ENCODE peak calls at places on chromosomes 12 and 14, in six cellular contexts. One of them, this sample, is unnamed. For H3K27me3, the result is how much of the 10 kb centered on the place peaks cover.

GRCh38 chr14:99175331-99176155 is 96.5 kb downstream of the BCL11B start:
- DNase-seq in SK-N-SH: no peak
- DNase-seq in lower lobe of right lung: no peak
- DNase-seq in heart left ventricle: no peak
- DNase-seq in uterus: no peak
- DNase-seq in MM.1S: no peak
- DNase-seq in this sample: peak

GRCh38 chr12:117002040-117002832 is 91.5 kb downstream of the FBXW8 start:
- DNase-seq in MM.1S: no peak
- DNase-seq in heart left ventricle: no peak
- DNase-seq in SK-N-SH: no peak
- DNase-seq in lower lobe of right lung: no peak
- DNase-seq in uterus: no peak
- DNase-seq in this sample: no peak

GRCh38 chr14:89508863-89509262 is 91.8 kb upstream of the FOXN3 start:
- DNase-seq in heart left ventricle: no peak
- DNase-seq in MM.1S: no peak
- DNase-seq in SK-N-SH: no peak
- DNase-seq in uterus: no peak
- DNase-seq in lower lobe of right lung: no peak
- DNase-seq in this sample: no peak

GRCh38 chr14:100077441-100077840 is 12.2 kb downstream of the EVL start:
- DNase-seq in heart left ventricle: no peak
- DNase-seq in uterus: no peak
- DNase-seq in SK-N-SH: no peak
- DNase-seq in MM.1S: no peak
- DNase-seq in lower lobe of right lung: no peak
- DNase-seq in this sample: no peak

GRCh38 chr12:25058619-25059018 is 109.7 kb upstream of the BCAT1 start:
- DNase-seq in heart left ventricle: no peak
- DNase-seq in MM.1S: no peak
- DNase-seq in SK-N-SH: no peak
- DNase-seq in uterus: no peak
- DNase-seq in lower lobe of right lung: no peak
- DNase-seq in this sample: no peak

GRCh38 chr12:99390707-99391106 is 256.8 kb upstream of the GARIN6 start:
- DNase-seq in heart left ventricle: no peak
- DNase-seq in SK-N-SH: peak
- DNase-seq in lower lobe of right lung: no peak
- DNase-seq in uterus: no peak
- DNase-seq in MM.1S: no peak
- DNase-seq in this sample: peak

GRCh38 chr14:79530555-79530954 is 680.7 kb downstream of the DIO2 start:
- DNase-seq in heart left ventricle: no peak
- DNase-seq in MM.1S: no peak
- DNase-seq in SK-N-SH: no peak
- DNase-seq in uterus: no peak
- DNase-seq in lower lobe of right lung: no peak
- DNase-seq in this sample: no peak

GRCh38 chr12:46702581-46703344 is 123.0 kb downstream of the SLC38A4 start:
- DNase-seq in SK-N-SH: no peak
- DNase-seq in heart left ventricle: no peak
- DNase-seq in lower lobe of right lung: no peak
- DNase-seq in MM.1S: no peak
- DNase-seq in uterus: peak
- DNase-seq in this sample: no peak

GRCh38 chr14:34270361-34270760 is 191.7 kb downstream of the SPTSSA start:
- DNase-seq in uterus: peak
- DNase-seq in heart left ventricle: no peak
- DNase-seq in MM.1S: no peak
- DNase-seq in SK-N-SH: no peak
- DNase-seq in lower lobe of right lung: no peak
- DNase-seq in this sample: no peak

GRCh38 chr12:466039-466438 is 6.3 kb downstream of the B4GALNT3 start:
- DNase-seq in SK-N-SH: no peak
- DNase-seq in heart left ventricle: no peak
- DNase-seq in lower lobe of right lung: no peak
- DNase-seq in MM.1S: no peak
- DNase-seq in uterus: no peak
- DNase-seq in this sample: no peak

GRCh38 chr12:93550748-93551611 is 21.5 kb upstream of the SOCS2 start:
- DNase-seq in MM.1S: no peak
- DNase-seq in SK-N-SH: no peak
- DNase-seq in lower lobe of right lung: no peak
- DNase-seq in heart left ventricle: no peak
- DNase-seq in uterus: no peak
- DNase-seq in this sample: no peak

GRCh38 chr14:89675590-89675989 is 258.6 kb upstream of the FOXN3 start:
- DNase-seq in heart left ventricle: no peak
- DNase-seq in SK-N-SH: no peak
- DNase-seq in MM.1S: no peak
- DNase-seq in lower lobe of right lung: no peak
- DNase-seq in uterus: no peak
- DNase-seq in this sample: no peak

GRCh38 chr14:76267322-76268012 is 108.5 kb upstream of the ESRRB start:
- DNase-seq in uterus: peak
- DNase-seq in heart left ventricle: peak
- DNase-seq in SK-N-SH: peak
- DNase-seq in MM.1S: no peak
- DNase-seq in lower lobe of right lung: peak
- DNase-seq in this sample: peak

GRCh38 chr12:108772247-108772646 is 40.9 kb upstream of the CORO1C start:
- DNase-seq in heart left ventricle: no peak
- DNase-seq in uterus: no peak
- DNase-seq in MM.1S: peak
- DNase-seq in lower lobe of right lung: no peak
- DNase-seq in SK-N-SH: no peak
- DNase-seq in this sample: peak

GRCh38 chr12:44626883-44627282 is 249.2 kb downstream of the NELL2 start:
- DNase-seq in MM.1S: no peak
- DNase-seq in heart left ventricle: no peak
- DNase-seq in lower lobe of right lung: no peak
- DNase-seq in SK-N-SH: no peak
- DNase-seq in uterus: no peak
- DNase-seq in this sample: no peak

GRCh38 chr14:90903101-90903500 is 86.9 kb upstream of the TTC7B start:
- DNase-seq in lower lobe of right lung: no peak
- DNase-seq in uterus: peak
- DNase-seq in heart left ventricle: peak
- DNase-seq in SK-N-SH: peak
- DNase-seq in MM.1S: peak
- DNase-seq in this sample: peak

GRCh38 chr14:100810435-100810834 is 15.5 kb upstream of the MEG3 start:
- DNase-seq in uterus: no peak
- DNase-seq in MM.1S: no peak
- DNase-seq in heart left ventricle: no peak
- DNase-seq in SK-N-SH: no peak
- DNase-seq in lower lobe of right lung: no peak
- DNase-seq in this sample: no peak

GRCh38 chr12:58388261-58388660 is 446.9 kb downstream of the ATP23 start:
- DNase-seq in uterus: no peak
- DNase-seq in MM.1S: no peak
- DNase-seq in lower lobe of right lung: no peak
- DNase-seq in heart left ventricle: no peak
- DNase-seq in SK-N-SH: no peak
- DNase-seq in this sample: no peak

GRCh38 chr12:65886996-65887395 is 62.7 kb downstream of the HMGA2 start:
- DNase-seq in uterus: no peak
- DNase-seq in MM.1S: no peak
- DNase-seq in lower lobe of right lung: no peak
- DNase-seq in SK-N-SH: no peak
- DNase-seq in heart left ventricle: no peak
- DNase-seq in this sample: no peak

GRCh38 chr12:20505056-20505455 is 136.7 kb downstream of the PDE3A start:
- DNase-seq in SK-N-SH: no peak
- DNase-seq in MM.1S: no peak
- DNase-seq in lower lobe of right lung: no peak
- DNase-seq in heart left ventricle: no peak
- DNase-seq in uterus: no peak
- DNase-seq in this sample: no peak

GRCh38 chr14:103546651-103547454 is 15.6 kb downstream of the BAG5 start:
- DNase-seq in heart left ventricle: peak
- DNase-seq in SK-N-SH: peak
- DNase-seq in MM.1S: peak
- DNase-seq in lower lobe of right lung: peak
- DNase-seq in uterus: peak
- DNase-seq in this sample: peak

GRCh38 chr14:100386846-100387245 is 63.7 kb downstream of the SLC25A47 start:
- DNase-seq in uterus: no peak
- DNase-seq in lower lobe of right lung: no peak
- DNase-seq in SK-N-SH: no peak
- DNase-seq in heart left ventricle: no peak
- DNase-seq in MM.1S: no peak
- DNase-seq in this sample: peak

GRCh38 chr14:23294346-23294733 is 8.3 kb downstream of the PPP1R3E start:
- DNase-seq in heart left ventricle: no peak
- DNase-seq in uterus: no peak
- DNase-seq in SK-N-SH: no peak
- DNase-seq in MM.1S: no peak
- DNase-seq in lower lobe of right lung: no peak
- DNase-seq in this sample: peak

GRCh38 chr14:59360923-59361794 is 104.0 kb downstream of the GPR135 start:
- DNase-seq in SK-N-SH: peak
- DNase-seq in MM.1S: no peak
- DNase-seq in lower lobe of right lung: peak
- DNase-seq in heart left ventricle: peak
- DNase-seq in uterus: peak
- DNase-seq in this sample: no peak

GRCh38 chr12:89883630-89884364 is 175.2 kb upstream of the ATP2B1 start:
- DNase-seq in SK-N-SH: no peak
- DNase-seq in MM.1S: no peak
- DNase-seq in uterus: no peak
- DNase-seq in heart left ventricle: no peak
- DNase-seq in lower lobe of right lung: no peak
- DNase-seq in this sample: peak

DNA sequence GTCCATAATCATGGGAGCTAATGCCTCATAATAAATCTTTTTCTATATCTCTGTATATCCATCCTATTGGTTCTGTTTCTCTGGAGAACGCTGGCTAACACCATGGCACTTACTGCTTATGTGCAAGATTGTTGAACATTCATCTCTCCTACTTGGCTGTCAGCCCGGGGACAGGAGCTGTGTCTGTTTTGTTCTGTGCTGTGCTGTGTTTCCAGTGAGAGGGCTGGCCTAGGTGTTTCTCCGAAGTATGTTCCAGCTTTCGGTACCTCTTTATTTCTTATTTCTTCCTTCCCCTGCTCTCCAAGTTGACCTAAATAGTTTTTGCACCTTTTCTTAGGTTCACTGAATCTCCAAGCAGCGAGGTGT is 18.8 kb upstream of the NR4A1 start:
- DNase-seq in SK-N-SH: no peak
- DNase-seq in heart left ventricle: peak
- DNase-seq in lower lobe of right lung: no peak
- DNase-seq in uterus: peak
- DNase-seq in MM.1S: no peak
- DNase-seq in this sample: no peak
- H3K4me3 ChIP-seq in SK-N-SH: peak
- H3K4me3 ChIP-seq in heart left ventricle: peak
- H3K4me3 ChIP-seq in lower lobe of right lung: peak
- H3K4me3 ChIP-seq in uterus: peak
- H3K4me3 ChIP-seq in MM.1S: peak
- H3K4me3 ChIP-seq in this sample: peak

GRCh38 chr12:1825382-1826102 is 5.2 kb downstream of the LRTM2 start:
- DNase-seq in SK-N-SH: no peak
- DNase-seq in MM.1S: no peak
- DNase-seq in uterus: no peak
- DNase-seq in heart left ventricle: no peak
- DNase-seq in lower lobe of right lung: no peak
- DNase-seq in this sample: no peak

GRCh38 chr12:1821805-1822204 is 1.4 kb downstream of the LRTM2 start:
- DNase-seq in uterus: no peak
- DNase-seq in lower lobe of right lung: no peak
- DNase-seq in MM.1S: no peak
- DNase-seq in heart left ventricle: no peak
- DNase-seq in SK-N-SH: no peak
- DNase-seq in this sample: no peak

GRCh38 chr12:1823237-1823636 is 2.9 kb downstream of the LRTM2 start:
- DNase-seq in uterus: no peak
- DNase-seq in MM.1S: no peak
- DNase-seq in lower lobe of right lung: no peak
- DNase-seq in heart left ventricle: no peak
- DNase-seq in SK-N-SH: no peak
- DNase-seq in this sample: no peak

GRCh38 chr12:1820191-1820599 is at the start of gene LRTM2:
- DNase-seq in MM.1S: no peak
- DNase-seq in lower lobe of right lung: no peak
- DNase-seq in SK-N-SH: peak
- DNase-seq in uterus: no peak
- DNase-seq in heart left ventricle: no peak
- DNase-seq in this sample: no peak

DNA sequence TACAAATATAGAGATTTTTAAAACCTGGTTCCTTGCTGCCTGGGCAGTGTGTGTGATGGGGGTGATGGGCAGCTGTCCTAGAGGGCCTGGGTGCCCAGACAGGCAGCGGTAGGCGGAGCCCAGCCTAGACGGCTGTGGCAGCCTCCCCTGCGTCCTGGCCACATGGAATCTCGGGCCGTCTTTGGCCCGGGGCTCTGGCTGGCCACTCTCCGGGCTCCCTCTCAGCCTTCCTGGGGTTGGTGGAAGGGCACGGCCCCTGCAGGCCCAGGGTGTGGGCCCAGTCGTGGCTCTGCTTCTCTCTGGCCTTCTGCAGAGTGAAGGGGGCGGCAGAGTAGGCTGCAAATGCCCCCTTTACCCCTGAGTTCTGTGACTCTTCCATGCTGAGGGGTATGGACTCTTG is 2.3 kb downstream of the LRTM2 start:
- DNase-seq in uterus: no peak
- DNase-seq in heart left ventricle: no peak
- DNase-seq in SK-N-SH: peak
- DNase-seq in MM.1S: no peak
- DNase-seq in lower lobe of right lung: no peak
- DNase-seq in this sample: no peak
- H3K27me3 ChIP-seq in uterus: under half
- H3K27me3 ChIP-seq in heart left ventricle: under half
- H3K27me3 ChIP-seq in SK-N-SH: under half
- H3K27me3 ChIP-seq in MM.1S: half or more
- H3K27me3 ChIP-seq in lower lobe of right lung: half or more
- H3K27me3 ChIP-seq in this sample: under half

GRCh38 chr12:77064891-77065360 is 443 bp downstream of the E2F7 start:
- DNase-seq in uterus: no peak
- DNase-seq in MM.1S: peak
- DNase-seq in SK-N-SH: no peak
- DNase-seq in lower lobe of right lung: no peak
- DNase-seq in heart left ventricle: no peak
- DNase-seq in this sample: no peak
- H3K4me3 ChIP-seq in uterus: peak
- H3K4me3 ChIP-seq in MM.1S: peak
- H3K4me3 ChIP-seq in SK-N-SH: peak
- H3K4me3 ChIP-seq in lower lobe of right lung: peak
- H3K4me3 ChIP-seq in heart left ventricle: peak
- H3K4me3 ChIP-seq in this sample: peak

DNA sequence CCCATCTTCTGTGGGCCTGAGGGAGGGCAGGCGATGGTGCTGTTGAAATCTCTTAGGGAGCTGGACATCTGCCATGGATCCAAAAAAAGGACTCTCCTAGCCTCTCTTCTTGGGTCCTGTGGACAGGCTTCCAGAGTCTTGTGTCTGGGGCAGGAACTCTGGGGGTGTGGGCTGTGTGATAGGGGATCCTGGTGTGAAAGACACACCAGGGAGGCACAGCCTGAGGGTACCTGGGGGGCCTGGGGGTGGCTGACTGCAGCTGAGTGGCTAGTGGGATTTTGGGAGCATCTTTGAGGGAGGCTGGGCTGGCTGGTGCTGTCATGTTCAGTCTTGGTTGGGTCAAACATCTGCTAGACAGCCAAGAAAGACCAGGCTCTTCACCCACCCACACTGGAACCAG is 1.8 kb upstream of the KRT83 start:
- DNase-seq in MM.1S: no peak
- DNase-seq in heart left ventricle: no peak
- DNase-seq in uterus: no peak
- DNase-seq in SK-N-SH: no peak
- DNase-seq in lower lobe of right lung: no peak
- DNase-seq in this sample: no peak
- H3K27me3 ChIP-seq in MM.1S: half or more
- H3K27me3 ChIP-seq in heart left ventricle: under half
- H3K27me3 ChIP-seq in uterus: under half
- H3K27me3 ChIP-seq in SK-N-SH: under half
- H3K27me3 ChIP-seq in lower lobe of right lung: under half
- H3K27me3 ChIP-seq in this sample: under half